ENCODE peak calls at places on chromosomes 11 and 22, in ten cellular contexts. K is NCI-H1930; D is Calu3; P is activated T-cell treated with anti-CD3 and anti-CD28 coated beads for 48 hours; O is stimulated activated CD8-positive, alpha-beta memory T cell treated with anti-CD3 and anti-CD28 coated beads, Interleukin-12 subunit alpha, Interleukin-12 subunit beta, amount 100 ng/mL, for 4 hours; F is tibial artery; Q is WTC11; G is A549; H is RCC 7860; I is dorsolateral prefrontal cortex. N is an unnamed sample.

GRCh38 chr11:109432105-109432504 is 10.1 kb downstream of the C11orf87 start:
- DNase-seq in K (no peak), D (no peak), P (no peak), O (no peak), F (no peak), Q (no peak), G (no peak), H (no peak), I (no peak), N (no peak)

GRCh38 chr11:10648896-10649295 is 44.7 kb downstream of the IRAG1 start:
- DNase-seq in K (no peak), D (no peak), P (no peak), O (no peak), F (no peak), Q (no peak), G (no peak), H (no peak), I (no peak), N (no peak)

GRCh38 chr11:2096001-2096918 is 42.9 kb downstream of the IGF2 start:
- DNase-seq in K (no peak), D (no peak), P (no peak), O (no peak), F (no peak), Q (no peak), G (no peak), H (no peak), I (peak), N (no peak)

GRCh38 chr11:3077174-3077839 is 20.1 kb upstream of the CARS1 start:
- DNase-seq in K (no peak), D (no peak), P (no peak), O (no peak), F (no peak), Q (no peak), G (no peak), H (no peak), I (peak), N (no peak)

GRCh38 chr11:132062541-132062940 is 692.1 kb downstream of the NTM start:
- DNase-seq in K (no peak), D (no peak), P (no peak), O (no peak), F (no peak), Q (no peak), G (no peak), H (no peak), I (no peak), N (no peak)

GRCh38 chr22:23065495-23066122 is 4.7 kb upstream of the GNAZ start:
- DNase-seq in K (no peak), D (no peak), P (no peak), O (no peak), F (peak), Q (peak), G (no peak), H (no peak), I (no peak), N (no peak)

GRCh38 chr11:83611616-83612015 is 325.4 kb upstream of the CCDC90B start:
- DNase-seq in K (peak), D (no peak), P (no peak), O (no peak), F (no peak), Q (no peak), G (no peak), H (no peak), I (no peak), N (no peak)

GRCh38 chr11:125092669-125093068 is 18.8 kb downstream of the TMEM218 start:
- DNase-seq in K (no peak), D (no peak), P (no peak), O (no peak), F (no peak), Q (no peak), G (no peak), H (no peak), I (no peak), N (no peak)

GRCh38 chr22:49776053-49776511 is 51.6 kb downstream of the BRD1 start:
- DNase-seq in K (no peak), D (no peak), P (no peak), O (no peak), F (no peak), Q (no peak), G (no peak), H (no peak), I (no peak), N (no peak)

GRCh38 chr11:18394928-18395734 is 768 bp downstream of the LDHA start:
- DNase-seq in K (no peak), D (no peak), P (no peak), O (peak), F (no peak), Q (no peak), G (peak), H (peak), I (no peak), N (no peak)

GRCh38 chr11:132962026-132962425 is 570.3 kb downstream of the OPCML start:
- DNase-seq in K (no peak), D (no peak), P (no peak), O (no peak), F (no peak), Q (no peak), G (no peak), H (no peak), I (peak), N (no peak)

GRCh38 chr11:103418014-103418413 is 308.8 kb downstream of the DYNC2H1 start:
- DNase-seq in K (no peak), D (no peak), P (no peak), O (no peak), F (no peak), Q (no peak), G (no peak), H (no peak), I (no peak), N (no peak)

GRCh38 chr11:32774081-32774480 is 20.4 kb downstream of the CCDC73 start:
- DNase-seq in K (no peak), D (no peak), P (no peak), O (no peak), F (no peak), Q (no peak), G (no peak), H (no peak), I (no peak), N (no peak)

GRCh38 chr22:20299736-20300136 is 20.1 kb downstream of the DGCR6L start:
- DNase-seq in K (no peak), D (no peak), P (no peak), O (no peak), F (no peak), Q (no peak), G (no peak), H (no peak), I (no peak), N (no peak)

GRCh38 chr22:46444390-46444854 is 93.0 kb downstream of the CELSR1 start:
- DNase-seq in K (no peak), D (no peak), P (no peak), O (no peak), F (no peak), Q (no peak), G (peak), H (no peak), I (no peak), N (no peak)

GRCh38 chr11:8018742-8019631 is 31.9 kb downstream of the EIF3F start:
- DNase-seq in K (peak), D (peak), P (peak), O (peak), F (peak), Q (peak), G (peak), H (no peak), I (peak), N (peak)

GRCh38 chr22:39170825-39171622 is 18.5 kb upstream of the CBX7 start:
- DNase-seq in K (peak), D (peak), P (peak), O (peak), F (peak), Q (peak), G (peak), H (peak), I (peak), N (peak)

GRCh38 chr22:38655532-38656255 is 498 bp downstream of the FAM227A start:
- DNase-seq in K (peak), D (no peak), P (no peak), O (no peak), F (no peak), Q (no peak), G (peak), H (no peak), I (peak), N (no peak)

GRCh38 chr11:61742391-61742790 is 10.0 kb upstream of the MYRF start:
- DNase-seq in K (no peak), D (peak), P (no peak), O (no peak), F (no peak), Q (no peak), G (no peak), H (no peak), I (no peak), N (no peak)

GRCh38 chr11:95920460-95921105 is 3.3 kb downstream of the MTMR2 start:
- DNase-seq in K (no peak), D (no peak), P (no peak), O (no peak), F (no peak), Q (no peak), G (no peak), H (no peak), I (no peak), N (no peak)

GRCh38 chr22:45771711-45772110 is 100.1 kb downstream of the ATXN10 start:
- DNase-seq in K (no peak), D (no peak), P (no peak), O (no peak), F (no peak), Q (no peak), G (no peak), H (no peak), I (no peak), N (no peak)

GRCh38 chr11:65903068-65903481 is 2.9 kb upstream of the FOSL1 start:
- DNase-seq in K (no peak), D (peak), P (no peak), O (no peak), F (no peak), Q (no peak), G (peak), H (peak), I (no peak), N (no peak)

GRCh38 chr22:46483353-46483752 is 54.1 kb downstream of the CELSR1 start:
- DNase-seq in K (no peak), D (no peak), P (no peak), O (no peak), F (no peak), Q (no peak), G (no peak), H (peak), I (no peak), N (no peak)